ENCODE peak calls at places on chromosome 7, in four cellular contexts. One of them, this sample, is unnamed.

GRCh38 chr7:3056713-3057388 is 13.2 kb upstream of the CARD11 start:
- DNase-seq in fibroblast of pulmonary artery: no peak
- DNase-seq in H1: no peak
- DNase-seq in psoas muscle: no peak
- DNase-seq in this sample: no peak

GRCh38 chr7:117010375-117011133 is 57.3 kb downstream of the ST7 start:
- DNase-seq in psoas muscle: no peak
- DNase-seq in fibroblast of pulmonary artery: no peak
- DNase-seq in H1: no peak
- DNase-seq in this sample: no peak

GRCh38 chr7:143504215-143504936 is 26.7 kb downstream of the TAS2R41 start:
- DNase-seq in psoas muscle: no peak
- DNase-seq in H1: no peak
- DNase-seq in fibroblast of pulmonary artery: no peak
- DNase-seq in this sample: no peak

GRCh38 chr7:98598846-98599615 is 18.1 kb upstream of the NPTX2 start:
- DNase-seq in fibroblast of pulmonary artery: no peak
- DNase-seq in psoas muscle: no peak
- DNase-seq in H1: no peak
- DNase-seq in this sample: no peak

GRCh38 chr7:74584160-74584954 is 73.2 kb upstream of the GTF2I start:
- DNase-seq in fibroblast of pulmonary artery: no peak
- DNase-seq in psoas muscle: no peak
- DNase-seq in H1: no peak
- DNase-seq in this sample: no peak

GRCh38 chr7:37180828-37181549 is 267.7 kb downstream of the ELMO1 start:
- DNase-seq in fibroblast of pulmonary artery: no peak
- DNase-seq in psoas muscle: no peak
- DNase-seq in H1: no peak
- DNase-seq in this sample: no peak

GRCh38 chr7:73907554-73908122 is 46.7 kb downstream of the TMEM270 start:
- DNase-seq in H1: no peak
- DNase-seq in fibroblast of pulmonary artery: no peak
- DNase-seq in psoas muscle: no peak
- DNase-seq in this sample: no peak

GRCh38 chr7:7799138-7799537 is 80.7 kb upstream of the RPA3 start:
- DNase-seq in fibroblast of pulmonary artery: peak; percentile 33
- DNase-seq in H1: no peak
- DNase-seq in psoas muscle: no peak
- DNase-seq in this sample: no peak

GRCh38 chr7:24119852-24120251 is 164.1 kb upstream of the NPY start:
- DNase-seq in fibroblast of pulmonary artery: no peak
- DNase-seq in H1: no peak
- DNase-seq in psoas muscle: no peak
- DNase-seq in this sample: no peak

GRCh38 chr7:36638140-36638539 is 86.2 kb downstream of the AOAH start:
- DNase-seq in fibroblast of pulmonary artery: no peak
- DNase-seq in psoas muscle: no peak
- DNase-seq in H1: no peak
- DNase-seq in this sample: no peak

GRCh38 chr7:114530074-114530611 is 115.5 kb downstream of the FOXP2 start:
- DNase-seq in fibroblast of pulmonary artery: peak; percentile 29
- DNase-seq in H1: no peak
- DNase-seq in psoas muscle: no peak
- DNase-seq in this sample: no peak

GRCh38 chr7:128215739-128216138 is 25.3 kb upstream of the LEP start:
- DNase-seq in psoas muscle: no peak
- DNase-seq in fibroblast of pulmonary artery: peak; percentile 30
- DNase-seq in H1: no peak
- DNase-seq in this sample: no peak

GRCh38 chr7:74462707-74463100 is 9.0 kb downstream of the GTF2IRD1 start:
- DNase-seq in fibroblast of pulmonary artery: no peak
- DNase-seq in psoas muscle: peak; percentile 75
- DNase-seq in H1: no peak
- DNase-seq in this sample: no peak

GRCh38 chr7:153027210-153027609 is 267.7 kb downstream of the ACTR3B start:
- DNase-seq in fibroblast of pulmonary artery: no peak
- DNase-seq in psoas muscle: no peak
- DNase-seq in H1: no peak
- DNase-seq in this sample: no peak

GRCh38 chr7:108454674-108455523 is 1.3 kb downstream of the NRCAM start:
- DNase-seq in fibroblast of pulmonary artery: peak; percentile 56
- DNase-seq in psoas muscle: no peak
- DNase-seq in H1: peak; percentile 78
- DNase-seq in this sample: no peak

GRCh38 chr7:113799896-113800295 is 118.9 kb downstream of the PPP1R3A start:
- DNase-seq in psoas muscle: no peak
- DNase-seq in fibroblast of pulmonary artery: no peak
- DNase-seq in H1: no peak
- DNase-seq in this sample: no peak

GRCh38 chr7:139457153-139457946 is 26.1 kb downstream of the KLRG2 start:
- DNase-seq in H1: no peak
- DNase-seq in psoas muscle: no peak
- DNase-seq in fibroblast of pulmonary artery: peak; percentile 26
- DNase-seq in this sample: no peak

GRCh38 chr7:116354546-116355422 is 144.4 kb downstream of the TES start:
- DNase-seq in fibroblast of pulmonary artery: peak; percentile 100
- DNase-seq in H1: no peak
- DNase-seq in psoas muscle: peak; percentile 60
- DNase-seq in this sample: peak; percentile 91

GRCh38 chr7:116342125-116342524 is 131.8 kb downstream of the TES start:
- DNase-seq in H1: no peak
- DNase-seq in fibroblast of pulmonary artery: peak; percentile 21
- DNase-seq in psoas muscle: no peak
- DNase-seq in this sample: no peak

GRCh38 chr7:20351901-20352300 is 21.2 kb downstream of the ITGB8 start:
- DNase-seq in fibroblast of pulmonary artery: peak; percentile 69
- DNase-seq in H1: no peak
- DNase-seq in psoas muscle: no peak
- DNase-seq in this sample: no peak

GRCh38 chr7:22173884-22174573 is 182.9 kb downstream of the RAPGEF5 start:
- DNase-seq in fibroblast of pulmonary artery: no peak
- DNase-seq in psoas muscle: no peak
- DNase-seq in H1: no peak
- DNase-seq in this sample: no peak

GRCh38 chr7:32496052-32496813 is 944 bp downstream of the AVL9 start:
- DNase-seq in psoas muscle: no peak
- DNase-seq in H1: no peak
- DNase-seq in fibroblast of pulmonary artery: no peak
- DNase-seq in this sample: no peak

GRCh38 chr7:30159698-30160143 is 24.9 kb downstream of the MTURN start:
- DNase-seq in fibroblast of pulmonary artery: peak; percentile 19
- DNase-seq in psoas muscle: no peak
- DNase-seq in H1: no peak
- DNase-seq in this sample: no peak

GRCh38 chr7:74399006-74399405 is 54.7 kb upstream of the GTF2IRD1 start:
- DNase-seq in H1: no peak
- DNase-seq in psoas muscle: no peak
- DNase-seq in fibroblast of pulmonary artery: no peak
- DNase-seq in this sample: no peak

GRCh38 chr7:135247746-135248471 is 14.3 kb downstream of the STRA8 start:
- DNase-seq in H1: peak; percentile 20
- DNase-seq in fibroblast of pulmonary artery: no peak
- DNase-seq in psoas muscle: no peak
- DNase-seq in this sample: no peak

GRCh38 chr7:107045980-107046379 is 1.5 kb downstream of the PRKAR2B start:
- DNase-seq in psoas muscle: no peak
- DNase-seq in H1: no peak
- DNase-seq in fibroblast of pulmonary artery: peak; percentile 1
- DNase-seq in this sample: no peak

GRCh38 chr7:118184392-118184899 is 482 bp downstream of the LSM8 start:
- DNase-seq in psoas muscle: no peak
- DNase-seq in H1: no peak
- DNase-seq in fibroblast of pulmonary artery: peak; percentile 10
- DNase-seq in this sample: no peak

GRCh38 chr7:90773269-90773668 is 177.1 kb downstream of the CDK14 start:
- DNase-seq in psoas muscle: no peak
- DNase-seq in fibroblast of pulmonary artery: no peak
- DNase-seq in H1: no peak
- DNase-seq in this sample: no peak

GRCh38 chr7:93160410-93160809 is 12.2 kb upstream of the SAMD9L start:
- DNase-seq in fibroblast of pulmonary artery: no peak
- DNase-seq in H1: no peak
- DNase-seq in psoas muscle: no peak
- DNase-seq in this sample: peak; percentile 16

GRCh38 chr7:6315786-6316185 is 43.4 kb upstream of the CYTH3 start:
- DNase-seq in fibroblast of pulmonary artery: no peak
- DNase-seq in psoas muscle: no peak
- DNase-seq in H1: no peak
- DNase-seq in this sample: peak; percentile 39

GRCh38 chr7:42227931-42228591 is 8.9 kb downstream of the GLI3 start:
- DNase-seq in psoas muscle: peak; percentile 65
- DNase-seq in H1: peak; percentile 76
- DNase-seq in fibroblast of pulmonary artery: no peak
- DNase-seq in this sample: no peak

GRCh38 chr7:31335889-31336201 is 4.7 kb downstream of the NEUROD6 start:
- DNase-seq in H1: no peak
- DNase-seq in psoas muscle: no peak
- DNase-seq in fibroblast of pulmonary artery: no peak
- DNase-seq in this sample: no peak

GRCh38 chr7:24432677-24433076 is 140.6 kb upstream of the PALS2 start:
- DNase-seq in H1: no peak
- DNase-seq in fibroblast of pulmonary artery: no peak
- DNase-seq in psoas muscle: no peak
- DNase-seq in this sample: no peak

GRCh38 chr7:130387628-130388403 is 7.5 kb downstream of the CPA1 start:
- DNase-seq in psoas muscle: no peak
- DNase-seq in H1: no peak
- DNase-seq in fibroblast of pulmonary artery: no peak
- DNase-seq in this sample: peak; percentile 52

GRCh38 chr7:125526958-125527357 is 597.3 kb upstream of the POT1 start:
- DNase-seq in fibroblast of pulmonary artery: no peak
- DNase-seq in H1: no peak
- DNase-seq in psoas muscle: no peak
- DNase-seq in this sample: no peak
- H3K4me3 ChIP-seq in fibroblast of pulmonary artery: no peak overlapping the region
- H3K4me3 ChIP-seq in H1: no peak overlapping the region
- H3K4me3 ChIP-seq in psoas muscle: no peak overlapping the region
- H3K4me3 ChIP-seq in this sample: no peak overlapping the region

GRCh38 chr7:148699772-148700629 is 1.3 kb downstream of the CUL1 start:
- DNase-seq in psoas muscle: no peak
- DNase-seq in fibroblast of pulmonary artery: peak; percentile 49
- DNase-seq in H1: no peak
- DNase-seq in this sample: no peak
- TF ChIP-seq CTCF in psoas muscle: no peak
- TF ChIP-seq CTCF in fibroblast of pulmonary artery: no peak
- TF ChIP-seq CTCF in H1: no peak
- TF ChIP-seq CTCF in this sample: no peak

GRCh38 chr7:5077740-5078139 is 32.1 kb downstream of the RBAK start:
- DNase-seq in H1: no peak
- DNase-seq in fibroblast of pulmonary artery: no peak
- DNase-seq in psoas muscle: no peak
- DNase-seq in this sample: no peak
- H3K4me3 ChIP-seq in H1: no peak overlapping the region
- H3K4me3 ChIP-seq in fibroblast of pulmonary artery: no peak overlapping the region
- H3K4me3 ChIP-seq in psoas muscle: no peak overlapping the region
- H3K4me3 ChIP-seq in this sample: no peak overlapping the region

GRCh38 chr7:132362059-132362458 is 214.2 kb downstream of the PLXNA4 start:
- DNase-seq in psoas muscle: no peak
- DNase-seq in H1: no peak
- DNase-seq in fibroblast of pulmonary artery: no peak
- DNase-seq in this sample: no peak
- TF ChIP-seq CTCF in psoas muscle: no peak
- TF ChIP-seq CTCF in H1: no peak
- TF ChIP-seq CTCF in fibroblast of pulmonary artery: no peak
- TF ChIP-seq CTCF in this sample: no peak

DNA sequence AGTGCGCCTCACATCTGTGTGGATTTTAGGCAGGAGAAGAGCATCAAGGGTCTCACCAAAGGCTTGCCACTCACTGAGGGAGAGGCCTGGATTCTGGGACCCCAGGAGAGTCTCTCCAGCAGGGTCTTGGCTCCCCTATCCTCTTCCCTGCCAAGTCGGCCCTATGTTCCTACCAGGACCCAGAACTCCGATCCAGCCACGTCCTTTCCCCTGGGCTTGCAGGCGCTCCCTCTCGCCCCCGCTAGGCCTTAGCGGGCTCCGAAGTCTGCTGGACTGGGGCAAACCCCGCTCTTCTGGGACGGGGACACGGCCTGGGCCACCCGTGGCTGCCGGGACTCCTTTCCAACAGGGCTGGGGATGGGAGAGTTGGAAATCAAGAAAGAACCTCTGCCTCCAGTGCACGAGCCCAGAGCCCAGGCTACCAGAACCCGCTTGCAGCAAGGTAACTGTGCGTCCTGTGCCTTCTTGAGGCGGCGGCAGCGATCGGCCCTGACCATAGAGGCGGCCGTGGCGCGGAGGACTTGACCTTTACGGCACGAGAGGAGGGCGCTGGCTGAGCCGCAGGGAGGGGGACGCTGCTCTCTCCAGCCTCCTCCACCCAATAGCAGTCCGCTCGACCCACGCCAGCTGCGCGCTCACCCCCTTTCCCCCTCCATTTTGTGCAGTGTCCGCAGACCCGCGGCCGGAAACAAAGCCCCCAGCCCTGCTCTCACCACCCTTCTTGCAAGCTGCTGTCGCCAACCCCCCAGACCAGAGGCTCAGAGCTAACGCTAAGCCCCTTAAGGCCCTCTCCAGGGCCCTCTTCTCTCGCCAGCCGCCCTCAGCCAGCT is 6.9 kb upstream of the HOXA11 start:
- DNase-seq in H1: peak; percentile 72
- DNase-seq in fibroblast of pulmonary artery: no peak
- DNase-seq in psoas muscle: peak; percentile 56
- DNase-seq in this sample: no peak
- H3K4me3 ChIP-seq in H1: no peak overlapping the region
- H3K4me3 ChIP-seq in fibroblast of pulmonary artery: no peak overlapping the region
- H3K4me3 ChIP-seq in psoas muscle: peak overlapping the region; percentile 55
- H3K4me3 ChIP-seq in this sample: no peak overlapping the region